ENCODE peak calls at places on chromosomes 1 and 21, in six cellular contexts. I, M, Z, E, B and S are unnamed samples.

GRCh38 chr1:87061742-87062156 is 147.3 kb downstream of the HS2ST1 start:
- DNase-seq in Z (no peak), B (no peak), I (no peak), M (no peak), E (no peak), S (no peak)

GRCh38 chr1:2392071-2392442 is 416 bp downstream of the RER1 start:
- DNase-seq in M (no peak), E (no peak), I (no peak), B (no peak), Z (no peak), S (no peak)

GRCh38 chr1:154983776-154984466 is 777 bp downstream of the FLAD1 start:
- DNase-seq in M (no peak), E (no peak), I (no peak), Z (peak; percentile 62), B (peak; percentile 56), S (no peak)

GRCh38 chr21:37435120-37435519 is 68.5 kb downstream of the DYRK1A start:
- DNase-seq in I (peak; percentile 22), E (peak; percentile 4), M (no peak), B (no peak), Z (peak; percentile 72), S (peak; percentile 91)

GRCh38 chr21:39713905-39714304 is 31.1 kb upstream of the IGSF5 start:
- DNase-seq in Z (no peak), E (no peak), I (no peak), B (no peak), M (no peak), S (no peak)

GRCh38 chr1:204915856-204916485 is 45.3 kb downstream of the NFASC start:
- DNase-seq in B (no peak), M (no peak), I (no peak), Z (peak; percentile 58), E (no peak), S (no peak)

GRCh38 chr21:17495680-17496079 is 17.2 kb upstream of the CXADR start:
- DNase-seq in B (no peak), E (no peak), Z (no peak), M (no peak), I (no peak), S (no peak)

GRCh38 chr21:39429445-39429844 is 16.1 kb downstream of the LCA5L start:
- DNase-seq in B (no peak), Z (no peak), E (no peak), M (no peak), I (no peak), S (no peak)

GRCh38 chr1:180953791-180954721 is 41.4 kb downstream of the KIAA1614 start:
- DNase-seq in I (peak; percentile 76), Z (peak; percentile 90), E (peak; percentile 78), B (peak; percentile 85), M (peak; percentile 53), S (no peak)

GRCh38 chr1:18249691-18250090 is 142.1 kb downstream of the IGSF21 start:
- DNase-seq in B (no peak), E (no peak), I (no peak), Z (no peak), M (no peak), S (no peak)

GRCh38 chr21:36183144-36183795 is 26.6 kb downstream of the DOP1B start:
- DNase-seq in Z (no peak), B (no peak), I (no peak), E (no peak), M (no peak), S (no peak)

GRCh38 chr1:12296623-12297022 is 66.8 kb downstream of the VPS13D start:
- DNase-seq in M (no peak), E (peak; percentile 16), B (no peak), Z (no peak), I (no peak), S (no peak)

GRCh38 chr1:221494670-221495069 is 247.2 kb downstream of the DUSP10 start:
- DNase-seq in Z (no peak), E (no peak), B (peak; percentile 61), I (no peak), M (no peak), S (no peak)

GRCh38 chr1:231528175-231529029 is at the start of gene TSNAX:
- DNase-seq in E (peak; percentile 74), Z (peak; percentile 95), I (peak; percentile 91), M (peak; percentile 91), B (peak; percentile 94), S (peak; percentile 85)

GRCh38 chr1:23216771-23217420 is 406 bp downstream of the HTR1D start:
- DNase-seq in M (peak; percentile 10), B (no peak), I (peak; percentile 46), Z (no peak), E (no peak), S (no peak)

GRCh38 chr1:61742620-61743431 is 546 bp downstream of the PATJ start:
- DNase-seq in B (peak; percentile 70), Z (peak; percentile 70), E (peak; percentile 44), M (no peak), I (no peak), S (no peak)

GRCh38 chr1:8364528-8365442 is 46.9 kb downstream of the SLC45A1 start:
- DNase-seq in E (no peak), B (peak; percentile 66), I (no peak), M (no peak), Z (peak; percentile 94), S (no peak)

GRCh38 chr1:109466440-109467300 is at the start of gene SYPL2:
- DNase-seq in E (no peak), M (no peak), Z (peak; percentile 86), B (no peak), I (peak; percentile 33), S (no peak)

GRCh38 chr1:164583835-164584539 is 25.0 kb downstream of the PBX1 start:
- DNase-seq in I (no peak), Z (no peak), E (no peak), B (no peak), M (no peak), S (no peak)

GRCh38 chr1:80258659-80259058 is 1252.1 kb upstream of the ADGRL4 start:
- DNase-seq in I (no peak), Z (no peak), M (no peak), E (no peak), B (no peak), S (no peak)

GRCh38 chr1:22159858-22160257 is 17.0 kb upstream of the WNT4 start:
- DNase-seq in I (no peak), B (no peak), Z (no peak), M (no peak), E (no peak), S (no peak)

GRCh38 chr1:15337656-15338402 is 71.9 kb upstream of the EFHD2 start:
- DNase-seq in Z (no peak), E (no peak), M (no peak), I (no peak), B (no peak), S (no peak)